ENCODE peak calls at places on chromosomes 4 and X, in eight cellular contexts. K is IMR-90; A is NCI-H1417; C is NCI-H1694 treated with DMSO at 0.1 percent for 48 hours; O is mesenteric fat pad; X is stimulated activated CD4-positive, alpha-beta T cell treated with anti-CD3 and anti-CD28 coated beads, Interleukin-12 subunit alpha, Interleukin-12 subunit beta, amount 100 ng/mL, for 24 hours; U is T-helper 1 cell; B is DMS79 treated with DMSO at 0.1 percent for 48 hours. V is an unnamed sample.
A peak's percentile ranks its signal among the peaks of the same experiment; 100 is the strongest.

GRCh38 chr4:139530833-139531427 is 25.1 kb downstream of the SETD7 start:
- DNase-seq in C (peak; percentile 31), X (no peak), K (no peak), U (no peak), B (no peak), A (peak; percentile 29), O (no peak), V (peak; percentile 77)

GRCh38 chr4:185472063-185472542 is 570 bp upstream of the CCDC110 start:
- DNase-seq in O (no peak), C (no peak), K (no peak), A (no peak), B (peak; percentile 13), X (no peak), U (no peak), V (no peak)

GRCh38 chr4:11765849-11766453 is 337.3 kb upstream of the HS3ST1 start:
- DNase-seq in K (peak; percentile 37), U (no peak), A (peak; percentile 68), X (no peak), C (no peak), B (no peak), O (no peak), V (peak; percentile 44)

GRCh38 chrX:47687249-47687648 is 28.3 kb upstream of the UXT start:
- DNase-seq in A (no peak), U (no peak), C (peak; percentile 9), K (no peak), X (no peak), O (no peak), B (no peak), V (peak; percentile 19)

GRCh38 chr4:37023504-37023903 is 221.0 kb upstream of the NWD2 start:
- DNase-seq in B (no peak), U (no peak), K (no peak), O (no peak), X (no peak), C (no peak), A (no peak), V (no peak)

GRCh38 chr4:103994059-103994458 is 274.3 kb upstream of the TACR3 start:
- DNase-seq in A (no peak), X (no peak), K (no peak), U (no peak), C (peak; percentile 25), O (no peak), B (no peak), V (peak; percentile 26)

GRCh38 chr4:184805462-184806245 is 20.1 kb downstream of the ACSL1 start:
- DNase-seq in U (no peak), O (no peak), A (no peak), X (no peak), B (peak; percentile 31), K (no peak), C (peak; percentile 44), V (peak; percentile 56)

GRCh38 chrX:153878969-153879653 is 6.9 kb downstream of the L1CAM start:
- DNase-seq in K (no peak), U (no peak), B (peak; percentile 65), O (no peak), C (peak; percentile 91), A (peak; percentile 78), X (no peak), V (peak; percentile 91)

GRCh38 chr4:75011131-75011795 is 78.3 kb downstream of the PARM1 start:
- DNase-seq in O (no peak), C (no peak), X (no peak), B (no peak), A (no peak), U (no peak), K (no peak), V (no peak)

GRCh38 chr4:5266991-5267390 is 215.7 kb downstream of the STK32B start:
- DNase-seq in A (no peak), U (no peak), C (no peak), B (no peak), X (no peak), K (peak; percentile 42), O (no peak), V (no peak)

GRCh38 chr4:151573945-151574344 is 165.0 kb downstream of the FHIP1A start:
- DNase-seq in A (no peak), C (no peak), B (no peak), K (no peak), U (no peak), O (no peak), X (no peak), V (no peak)

GRCh38 chrX:14697453-14697852 is 168.1 kb downstream of the GLRA2 start:
- DNase-seq in O (no peak), X (no peak), A (peak; percentile 7), U (no peak), B (no peak), K (no peak), C (no peak), V (peak; percentile 76)

GRCh38 chrX:78624884-78625283 is 34.2 kb downstream of the RTL3 start:
- DNase-seq in B (no peak), K (no peak), X (no peak), C (no peak), A (no peak), U (no peak), O (no peak), V (no peak)

GRCh38 chr4:47550899-47551548 is 65.9 kb downstream of the ATP10D start:
- DNase-seq in U (no peak), K (peak; percentile 49), B (no peak), A (no peak), O (no peak), X (no peak), C (no peak), V (no peak)

GRCh38 chr4:80365928-80366327 is 30.4 kb downstream of the CFAP299 start:
- DNase-seq in X (peak; percentile 25), C (peak; percentile 64), A (peak; percentile 91), O (no peak), U (no peak), B (peak; percentile 90), K (peak; percentile 76), V (peak; percentile 77)

GRCh38 chr4:168390041-168390440 is 71.5 kb upstream of the DDX60 start:
- DNase-seq in X (no peak), U (no peak), O (no peak), A (no peak), K (no peak), C (no peak), B (no peak), V (no peak)

V was measured in NCI-H82.